ENCODE peak calls at places on chromosomes 16 and 17, in seven cellular contexts. W is stimulated activated CD8-positive, alpha-beta memory T cell treated with anti-CD3 and anti-CD28 coated beads, Interleukin-4, amount 100 ng/mL, for 4 hours; D is sciatic nerve; A is H54; Z is GM04504; X is AG08395; F is SK-MEL-5. P is an unnamed sample.

GRCh38 chr17:37818689-37819088 is 73.8 kb upstream of the HNF1B start:
- DNase-seq in W (no peak), D (no peak), A (no peak), Z (peak; percentile 9), X (no peak), F (no peak), P (no peak)

GRCh38 chr17:29357232-29357631 is 32.9 kb upstream of the TAOK1 start:
- DNase-seq in W (no peak), D (no peak), A (no peak), Z (no peak), X (no peak), F (no peak), P (no peak)

GRCh38 chr17:78414178-78415162 is 36.0 kb downstream of the PGS1 start:
- DNase-seq in W (peak; percentile 22), D (no peak), A (no peak), Z (no peak), X (no peak), F (no peak), P (no peak)

GRCh38 chr17:6510321-6511023 is 45.9 kb downstream of the PITPNM3 start:
- DNase-seq in W (no peak), D (peak; percentile 10), A (peak; percentile 53), Z (no peak), X (peak; percentile 43), F (no peak), P (no peak)

GRCh38 chr17:41639492-41640473 is 15.4 kb upstream of the KRT17 start:
- DNase-seq in W (no peak), D (no peak), A (no peak), Z (no peak), X (no peak), F (no peak), P (no peak)

GRCh38 chr17:17382060-17382449 is 78.9 kb downstream of the NT5M start:
- DNase-seq in W (no peak), D (no peak), A (no peak), Z (no peak), X (no peak), F (no peak), P (no peak)

GRCh38 chr16:77584205-77584859 is 138.0 kb upstream of the NUDT7 start:
- DNase-seq in W (no peak), D (no peak), A (peak; percentile 15), Z (peak; percentile 25), X (peak; percentile 71), F (peak; percentile 59), P (peak; percentile 73)

GRCh38 chr16:56944954-56945839 is 13.3 kb downstream of the HERPUD1 start:
- DNase-seq in W (no peak), D (no peak), A (no peak), Z (no peak), X (no peak), F (no peak), P (no peak)

GRCh38 chr16:77896357-77896972 is 108.1 kb downstream of the VAT1L start:
- DNase-seq in W (no peak), D (no peak), A (no peak), Z (no peak), X (no peak), F (no peak), P (no peak)

GRCh38 chr17:3004925-3005324 is 58.5 kb downstream of the OR1D5 start:
- DNase-seq in W (no peak), D (no peak), A (no peak), Z (no peak), X (no peak), F (no peak), P (no peak)

GRCh38 chr17:12620200-12620720 is 45.4 kb upstream of the MYOCD start:
- DNase-seq in W (no peak), D (no peak), A (no peak), Z (no peak), X (no peak), F (no peak), P (peak; percentile 39)

GRCh38 chr16:89798832-89799370 is 17.5 kb downstream of the FANCA start:
- DNase-seq in W (no peak), D (no peak), A (no peak), Z (no peak), X (no peak), F (no peak), P (no peak)

GRCh38 chr17:55478971-55479370 is 32.3 kb downstream of the SMIM36 start:
- DNase-seq in W (no peak), D (no peak), A (no peak), Z (no peak), X (no peak), F (no peak), P (peak; percentile 73)

GRCh38 chr16:56360117-56361008 is 65.0 kb downstream of the AMFR start:
- DNase-seq in W (no peak), D (no peak), A (no peak), Z (no peak), X (no peak), F (no peak), P (no peak)

GRCh38 chr17:50690887-50691549 is 16.7 kb downstream of the ANKRD40 start:
- DNase-seq in W (no peak), D (no peak), A (no peak), Z (no peak), X (no peak), F (no peak), P (no peak)

GRCh38 chr16:77807-78443 is at the start of gene MPG:
- DNase-seq in W (peak; percentile 70), D (peak; percentile 94), A (peak; percentile 92), Z (no peak), X (peak; percentile 98), F (peak; percentile 74), P (peak; percentile 64)

GRCh38 chr16:87626401-87626800 is 24.1 kb downstream of the JPH3 start:
- DNase-seq in W (no peak), D (no peak), A (no peak), Z (no peak), X (no peak), F (no peak), P (no peak)

GRCh38 chr16:1088295-1089170 is 7.5 kb downstream of the C1QTNF8 start:
- DNase-seq in W (no peak), D (no peak), A (no peak), Z (no peak), X (no peak), F (no peak), P (no peak)

GRCh38 chr17:2043785-2044184 is 2.0 kb downstream of the OVCA2 start:
- DNase-seq in W (no peak), D (no peak), A (peak; percentile 86), Z (no peak), X (peak; percentile 80), F (peak; percentile 24), P (peak; percentile 71)

GRCh38 chr17:72033311-72033710 is 87.5 kb upstream of the SOX9 start:
- DNase-seq in W (no peak), D (no peak), A (no peak), Z (no peak), X (no peak), F (no peak), P (no peak)

GRCh38 chr17:75561927-75562603 is 25.5 kb upstream of the MYO15B start:
- DNase-seq in W (no peak), D (no peak), A (no peak), Z (peak; percentile 64), X (peak; percentile 87), F (no peak), P (peak; percentile 35)

GRCh38 chr16:83898463-83899271 is at the start of gene MLYCD:
- DNase-seq in W (peak; percentile 44), D (peak; percentile 92), A (peak; percentile 91), Z (peak; percentile 56), X (peak; percentile 97), F (peak; percentile 56), P (peak; percentile 60)

GRCh38 chr17:79054200-79054599 is 20.4 kb upstream of the ENGASE start:
- DNase-seq in W (no peak), D (no peak), A (no peak), Z (no peak), X (no peak), F (no peak), P (peak; percentile 29)

GRCh38 chr16:30416624-30417298 is 9.4 kb downstream of the ZNF771 start:
- DNase-seq in W (no peak), D (no peak), A (no peak), Z (no peak), X (no peak), F (no peak), P (no peak)

GRCh38 chr16:19001788-19002187 is 18.1 kb downstream of the TMC7 start:
- DNase-seq in W (no peak), D (no peak), A (peak; percentile 64), Z (peak; percentile 68), X (peak; percentile 78), F (no peak), P (peak; percentile 15)

GRCh38 chr16:66705790-66706505 is 9.4 kb upstream of the CMTM4 start:
- DNase-seq in W (no peak), D (peak; percentile 72), A (no peak), Z (no peak), X (peak; percentile 76), F (no peak), P (no peak)

GRCh38 chr17:42329025-42329976 is 41.0 kb downstream of the STAT5A start:
- DNase-seq in W (no peak), D (no peak), A (peak; percentile 55), Z (peak; percentile 58), X (peak; percentile 79), F (peak; percentile 93), P (no peak)

GRCh38 chr17:74190154-74190553 is 13.3 kb upstream of the RPL38 start:
- DNase-seq in W (no peak), D (no peak), A (peak; percentile 67), Z (no peak), X (peak; percentile 58), F (peak; percentile 93), P (peak; percentile 66)

GRCh38 chr17:68061512-68062313 is 26.2 kb downstream of the KPNA2 start:
- DNase-seq in W (no peak), D (no peak), A (no peak), Z (peak; percentile 17), X (peak; percentile 32), F (no peak), P (no peak)

GRCh38 chr17:56540791-56541190 is 52.7 kb upstream of the NOG start:
- DNase-seq in W (no peak), D (no peak), A (no peak), Z (no peak), X (no peak), F (no peak), P (no peak)

GRCh38 chr16:17372383-17372782 is 98.4 kb downstream of the XYLT1 start:
- DNase-seq in W (no peak), D (no peak), A (no peak), Z (no peak), X (no peak), F (no peak), P (no peak)

GRCh38 chr16:89599451-89599858 is 14.0 kb upstream of the DPEP1 start:
- DNase-seq in W (no peak), D (no peak), A (peak; percentile 71), Z (no peak), X (no peak), F (peak; percentile 40), P (no peak)

GRCh38 chr16:12009462-12009861 is 32.9 kb downstream of the SNX29 start:
- DNase-seq in W (no peak), D (no peak), A (no peak), Z (no peak), X (no peak), F (no peak), P (no peak)

GRCh38 chr17:75064867-75065561 is 18.0 kb downstream of the KCTD2 start:
- DNase-seq in W (no peak), D (no peak), A (no peak), Z (no peak), X (no peak), F (no peak), P (no peak)

P was measured in amniotic epithelial cell.